ENCODE peak calls at places on chromosomes 7 and 10, in six cellular contexts. S is foreskin keratinocyte, Q is uterus, W is H9, Z is GM23338, R is pancreas. I is an unnamed sample.

GRCh38 chr10:80484243-80484642 is 30.1 kb downstream of the TSPAN14 start:
- DNase-seq in R (no peak), Q (no peak), Z (no peak), W (no peak), S (no peak), I (no peak)

GRCh38 chr10:104307576-104308438 is 30.5 kb downstream of the ITPRIP start:
- DNase-seq in Z (no peak), W (no peak), S (no peak), Q (no peak), R (no peak), I (no peak)

GRCh38 chr7:139451638-139452037 is 31.8 kb downstream of the KLRG2 start:
- DNase-seq in W (no peak), R (no peak), Q (no peak), S (no peak), Z (no peak), I (no peak)

GRCh38 chr7:68697821-68698280 is 900.4 kb upstream of the AUTS2 start:
- DNase-seq in R (no peak), Q (no peak), S (no peak), Z (no peak), W (no peak), I (no peak)

GRCh38 chr10:92689663-92690210 is at the start of gene HHEX:
- DNase-seq in R (peak; percentile 74), S (no peak), Q (no peak), W (peak; percentile 52), Z (no peak), I (no peak)

GRCh38 chr7:102044984-102045673 is 227.7 kb downstream of the CUX1 start:
- DNase-seq in Q (peak; percentile 64), Z (no peak), R (peak; percentile 18), W (no peak), S (no peak), I (no peak)

GRCh38 chr7:108045154-108045553 is 42.2 kb upstream of the LAMB1 start:
- DNase-seq in Q (no peak), R (no peak), W (no peak), Z (no peak), S (no peak), I (no peak)

GRCh38 chr10:117165557-117166419 is 27.7 kb upstream of the VAX1 start:
- DNase-seq in R (peak; percentile 53), Z (peak; percentile 90), W (peak; percentile 88), Q (no peak), S (no peak), I (no peak)

GRCh38 chr7:100682228-100682741 is 8.7 kb downstream of the GNB2 start:
- DNase-seq in Q (peak; percentile 37), R (peak; percentile 21), Z (no peak), S (no peak), W (no peak), I (no peak)

GRCh38 chr10:126787201-126787600 is 116.7 kb upstream of the C10orf90 start:
- DNase-seq in Z (no peak), W (no peak), Q (no peak), R (no peak), S (no peak), I (no peak)

GRCh38 chr10:113441220-113441619 is 111.6 kb upstream of the HABP2 start:
- DNase-seq in Z (no peak), R (no peak), S (no peak), W (no peak), Q (no peak), I (no peak)
- TF ChIP-seq CTCF in Z (no peak), R (no peak), S (no peak), W (peak; percentile 37), Q (no peak), I (no peak)

GRCh38 chr7:29955075-29955792 is 34.4 kb downstream of the SCRN1 start:
- DNase-seq in W (no peak), S (no peak), R (no peak), Z (no peak), Q (no peak), I (no peak)

GRCh38 chr7:29953735-29954347 is 35.8 kb downstream of the SCRN1 start:
- DNase-seq in W (no peak), Z (peak; percentile 28), Q (no peak), S (no peak), R (no peak), I (no peak)

GRCh38 chr7:29946428-29947186 is 43.0 kb downstream of the SCRN1 start:
- DNase-seq in Z (peak; percentile 71), R (peak; percentile 60), Q (peak; percentile 36), W (peak; percentile 72), S (no peak), I (no peak)

GRCh38 chr7:29950480-29950879 is 39.1 kb downstream of the SCRN1 start:
- DNase-seq in W (no peak), Q (no peak), R (no peak), Z (no peak), S (no peak), I (no peak)

DNA sequence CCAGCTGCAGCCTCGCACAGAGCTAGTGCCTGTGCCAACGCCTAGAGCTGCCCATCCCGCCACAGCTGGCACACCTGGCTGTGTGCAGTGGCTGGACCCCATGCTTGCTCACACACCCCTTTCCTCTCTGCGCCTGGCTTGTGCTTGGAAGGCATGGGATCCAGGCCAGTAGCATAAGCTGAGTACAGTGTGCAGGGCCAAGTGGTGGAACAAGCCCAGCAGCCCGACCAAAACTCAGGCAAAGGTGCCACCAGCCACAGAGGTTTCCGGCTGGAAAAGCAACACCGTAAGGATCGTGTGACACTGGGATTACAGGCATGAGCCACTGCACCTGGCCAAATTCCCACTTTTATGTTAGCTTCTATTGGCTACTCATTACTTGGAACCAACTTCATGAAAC is 38.4 kb downstream of the SCRN1 start:
- DNase-seq in S (no peak), R (no peak), W (no peak), Z (no peak), Q (no peak), I (no peak)
- H3K27ac ChIP-seq in S (no peak overlapping the region), R (no peak overlapping the region), W (no peak overlapping the region), Z (no peak overlapping the region), Q (no peak overlapping the region), I (no peak overlapping the region)

DNA sequence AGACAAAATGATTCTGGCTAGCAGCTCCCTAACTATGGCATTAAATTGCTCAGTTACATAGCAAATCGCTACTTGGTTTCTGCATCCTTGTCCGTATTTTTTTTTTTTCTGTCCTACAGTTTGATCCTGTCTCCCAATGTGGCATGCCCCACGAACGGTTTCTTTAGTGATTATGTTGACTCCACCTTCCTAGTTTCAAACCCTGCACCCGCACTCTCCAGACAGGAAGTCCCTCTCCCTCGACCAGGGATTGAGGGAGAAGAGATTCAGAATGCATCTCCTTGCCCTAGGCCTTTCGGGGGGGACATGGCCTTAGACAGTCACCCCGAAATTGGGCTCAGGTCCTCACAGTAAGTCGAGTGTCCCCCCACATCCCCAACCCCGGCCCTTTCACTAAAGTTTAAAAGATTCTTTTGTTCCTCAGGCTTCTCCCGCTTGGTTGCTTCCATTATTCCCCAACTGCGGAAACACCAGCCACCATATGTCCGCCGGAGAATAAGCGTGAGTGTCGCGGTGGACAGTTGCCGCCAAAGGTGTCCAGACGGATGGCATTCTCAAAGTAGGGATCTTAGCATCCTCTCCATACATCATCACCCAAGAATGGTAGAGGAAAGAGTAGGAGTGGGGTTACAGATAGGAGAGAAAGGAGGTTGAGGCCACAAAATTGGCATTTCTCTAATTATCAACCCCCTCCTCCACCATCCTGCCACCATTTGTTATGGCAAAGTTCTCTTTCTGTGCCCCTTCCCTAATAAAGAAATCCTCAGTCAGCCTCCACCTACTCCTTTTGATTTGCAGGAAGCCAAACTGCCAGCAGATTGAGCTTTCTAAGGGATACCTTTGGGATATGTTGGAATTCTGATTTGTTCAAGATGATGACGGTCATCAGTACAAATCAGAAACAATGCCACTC is 7.4 kb downstream of the EVX1 start:
- DNase-seq in Q (no peak), Z (no peak), W (no peak), S (no peak), R (no peak), I (no peak)
- H3K27me3 ChIP-seq in Q (peaks cover 33% of the 10 kb centered on the region), Z (peaks cover 100% of the 10 kb centered on the region), W (peaks cover 100% of the 10 kb centered on the region), S (peaks cover 100% of the 10 kb centered on the region), R (peaks cover 74% of the 10 kb centered on the region), I (peaks cover 97% of the 10 kb centered on the region)

GRCh38 chr10:26860026-26860541 is 674 bp downstream of the ABI1 start:
- DNase-seq in W (peak; percentile 44), S (no peak), Z (peak; percentile 56), Q (peak; percentile 63), R (peak; percentile 59), I (peak; percentile 32)

GRCh38 chr10:26858707-26859034 is 2.1 kb downstream of the ABI1 start:
- DNase-seq in R (no peak), Z (no peak), S (peak; percentile 80), W (no peak), Q (no peak), I (no peak)

GRCh38 chr10:26859241-26860025 is 1.3 kb downstream of the ABI1 start:
- DNase-seq in Q (no peak), R (no peak), Z (no peak), W (no peak), S (no peak), I (no peak)

GRCh38 chr10:26861326-26861998 is 704 bp upstream of the ABI1 start:
- DNase-seq in Q (no peak), W (no peak), Z (no peak), R (no peak), S (no peak), I (no peak)

GRCh38 chr10:26860542-26861325 is at the start of gene ABI1:
- DNase-seq in W (peak; percentile 98), S (peak; percentile 96), Q (peak; percentile 98), R (peak; percentile 98), Z (peak; percentile 99), I (peak; percentile 98)
- TF ChIP-seq CTCF in W (peak; percentile 82), S (peak; percentile 92), Q (peak; percentile 73), R (peak; percentile 62), Z (peak; percentile 52), I (no peak)

GRCh38 chr10:18043607-18044006 is 91.9 kb downstream of the SLC39A12 start:
- DNase-seq in R (no peak), Q (no peak), W (no peak), Z (no peak), S (no peak), I (no peak)

GRCh38 chr10:18043148-18043547 is 91.4 kb downstream of the SLC39A12 start:
- DNase-seq in S (no peak), W (no peak), Q (no peak), Z (no peak), R (no peak), I (no peak)

DNA sequence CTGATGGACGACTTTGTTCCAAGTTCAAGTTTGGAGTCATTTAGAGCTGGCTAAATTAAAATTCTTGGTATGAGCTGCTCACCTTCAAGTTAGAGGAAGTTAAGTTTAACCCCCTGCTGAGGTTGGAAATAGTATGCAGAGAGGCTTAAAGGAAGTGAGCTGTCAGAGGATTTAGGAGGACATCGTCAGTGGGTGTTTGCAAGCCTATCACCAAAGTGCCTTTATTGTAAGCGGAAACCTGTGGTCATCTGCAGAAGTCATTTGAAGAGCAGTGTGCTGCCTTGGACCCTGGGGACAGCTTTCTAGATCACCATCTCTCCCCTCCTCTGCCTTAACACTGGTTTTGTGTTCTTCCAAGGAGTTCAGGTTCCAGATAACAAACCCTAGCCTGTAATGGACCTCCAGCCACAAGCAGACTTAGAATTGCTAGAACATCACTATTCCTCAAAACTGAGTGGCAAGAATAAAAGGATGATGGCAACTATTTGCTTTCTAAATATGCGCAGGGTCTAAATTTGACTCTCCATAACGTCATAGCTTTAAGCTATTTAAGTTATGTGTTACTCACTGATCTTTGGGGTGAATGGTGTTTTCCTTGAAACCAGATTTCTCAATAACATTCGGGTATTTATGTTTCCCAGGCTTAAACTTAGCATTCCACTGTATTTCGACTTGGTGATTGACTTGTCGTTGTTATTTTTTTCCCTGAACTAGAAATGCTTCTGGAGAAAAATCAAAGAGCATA is 93.4 kb downstream of the SLC39A12 start:
- DNase-seq in R (no peak), W (no peak), S (no peak), Z (peak; percentile 44), Q (no peak), I (no peak)
- H3K27ac ChIP-seq in R (no peak overlapping the region), W (no peak overlapping the region), S (no peak overlapping the region), Z (no peak overlapping the region), Q (no peak overlapping the region), I (no peak overlapping the region)

I was measured in CD4-positive, alpha-beta T cell.